ENCODE peak calls at places on chromosome 7, in four cellular contexts. H is H1, X is SK-N-SH, Y is K562. K is an unnamed sample.
A peak's percentile ranks its signal among the peaks of the same experiment; 100 is the strongest.

GRCh38 chr7:98286093-98286525 is 4.6 kb downstream of the BRI3 start:
- DNase-seq in H (no peak), X (peak; percentile 33), Y (peak; percentile 32), K (no peak)

GRCh38 chr7:28865494-28866257 is 92.5 kb downstream of the TRIL start:
- DNase-seq in H (no peak), X (no peak), Y (no peak), K (no peak)

GRCh38 chr7:20244334-20244733 is 27.1 kb upstream of the MACC1 start:
- DNase-seq in H (no peak), X (no peak), Y (no peak), K (no peak)

GRCh38 chr7:35624299-35625186 is 70.4 kb downstream of the HERPUD2 start:
- DNase-seq in H (peak; percentile 29), X (peak; percentile 76), Y (peak; percentile 69), K (peak; percentile 69)

GRCh38 chr7:118312051-118312450 is 87.5 kb downstream of the ANKRD7 start:
- DNase-seq in H (no peak), X (no peak), Y (no peak), K (peak; percentile 3)

GRCh38 chr7:92955081-92955480 is 118.7 kb upstream of the CDK6 start:
- DNase-seq in H (no peak), X (no peak), Y (no peak), K (no peak)

GRCh38 chr7:91949221-91950009 is 8.8 kb downstream of the AKAP9 start:
- DNase-seq in H (no peak), X (no peak), Y (no peak), K (no peak)

GRCh38 chr7:105876964-105877601 is 684 bp upstream of the ATXN7L1 start:
- DNase-seq in H (peak; percentile 27), X (peak; percentile 71), Y (peak; percentile 37), K (peak; percentile 41)

GRCh38 chr7:30335763-30336487 is 51.5 kb downstream of the ZNRF2 start:
- DNase-seq in H (no peak), X (no peak), Y (no peak), K (no peak)

GRCh38 chr7:77536017-77536412 is 1.1 kb upstream of the PTPN12 start:
- DNase-seq in H (no peak), X (no peak), Y (no peak), K (no peak)

GRCh38 chr7:27277628-27278027 is 35.0 kb downstream of the EVX1 start:
- DNase-seq in H (no peak), X (no peak), Y (no peak), K (peak; percentile 61)

GRCh38 chr7:158394936-158395335 is 192.7 kb downstream of the PTPRN2 start:
- DNase-seq in H (peak; percentile 25), X (peak; percentile 97), Y (peak; percentile 89), K (peak; percentile 59)

GRCh38 chr7:134302120-134302519 is 14.6 kb downstream of the SLC35B4 start:
- DNase-seq in H (no peak), X (no peak), Y (no peak), K (no peak)

GRCh38 chr7:19397917-19398316 is 252.7 kb upstream of the FERD3L start:
- DNase-seq in H (no peak), X (no peak), Y (no peak), K (no peak)

GRCh38 chr7:110830778-110831177 is 260.1 kb upstream of the LRRN3 start:
- DNase-seq in H (no peak), X (no peak), Y (no peak), K (no peak)

GRCh38 chr7:26091933-26092332 is 60.1 kb upstream of the NFE2L3 start:
- DNase-seq in H (no peak), X (peak; percentile 37), Y (no peak), K (peak; percentile 63)

GRCh38 chr7:134712196-134712595 is 65.5 kb downstream of the BPGM start:
- DNase-seq in H (no peak), X (no peak), Y (no peak), K (no peak)

DNA sequence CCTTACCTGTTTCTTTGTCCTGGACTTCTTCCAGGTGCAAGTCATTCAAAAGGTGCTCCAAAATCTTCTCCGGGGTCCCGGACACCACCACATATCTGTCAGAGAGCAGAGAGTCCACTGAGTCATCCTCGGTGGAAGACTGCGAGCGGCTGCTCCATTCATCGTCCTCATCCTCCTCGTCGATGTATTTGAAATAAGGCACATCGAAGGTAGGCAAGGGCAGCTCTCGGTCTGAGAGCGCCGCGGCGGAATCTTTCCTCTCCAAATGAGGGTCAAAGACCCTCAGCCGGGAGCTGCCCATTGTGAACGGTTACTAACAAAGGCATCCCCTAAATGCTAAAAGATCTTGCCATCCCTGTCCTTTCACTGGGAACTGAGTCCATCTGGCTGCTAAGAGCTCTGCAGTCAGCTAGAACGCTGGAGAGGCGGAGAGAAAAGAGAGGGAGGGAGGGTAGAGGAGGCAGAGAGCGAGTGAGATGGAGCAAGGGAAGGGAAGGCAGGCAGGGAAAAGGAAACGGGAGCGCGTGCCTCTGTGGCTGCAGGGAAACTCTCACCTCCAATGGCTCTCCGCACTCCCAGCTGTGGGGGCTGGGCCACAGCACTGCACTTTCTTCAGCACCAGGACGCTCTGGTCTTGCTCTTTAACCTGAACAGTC is 163.5 kb downstream of the RAPGEF5 start:
- DNase-seq in H (no peak), X (no peak), Y (no peak), K (no peak)
- TF ChIP-seq JUND in H (peak; percentile 6), X (no peak), Y (no peak), K (no peak)

GRCh38 chr7:2937701-2938513 is 93.8 kb upstream of the GNA12 start:
- DNase-seq in H (no peak), X (no peak), Y (no peak), K (no peak)
- TF ChIP-seq JUND in H (no peak), X (no peak), Y (no peak), K (no peak)

GRCh38 chr7:107236857-107237256 is 68.1 kb downstream of the HBP1 start:
- DNase-seq in H (no peak), X (no peak), Y (no peak), K (no peak)
- TF ChIP-seq JUND in H (no peak), X (peak; percentile 75), Y (no peak), K (no peak)

DNA sequence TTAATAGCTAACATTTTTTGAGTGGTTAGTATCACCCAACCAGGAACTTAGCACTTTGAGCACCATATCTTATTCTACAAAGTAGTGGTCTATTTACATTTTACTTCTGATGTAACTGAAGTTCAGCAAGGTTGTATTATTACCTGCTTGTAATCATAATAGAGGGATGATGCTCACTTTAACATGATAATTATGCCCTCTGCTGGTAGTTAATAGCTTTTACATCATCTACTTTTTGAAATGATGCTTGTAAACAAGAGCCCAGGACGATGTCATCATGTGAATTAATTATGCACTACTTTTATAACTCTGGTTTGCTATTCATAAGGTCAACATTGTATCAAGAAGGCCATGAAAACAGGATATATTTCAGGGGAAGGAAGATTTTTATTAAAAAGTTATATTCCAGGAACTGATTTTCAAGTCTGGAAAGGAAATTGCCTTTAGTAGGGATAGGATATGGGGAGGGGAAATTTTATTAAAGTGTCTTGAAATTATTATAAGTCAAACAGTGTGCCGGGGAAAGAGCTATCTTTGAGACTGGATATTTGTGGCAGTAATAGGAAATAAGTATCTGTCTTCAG is 80.3 kb upstream of the SCIN start:
- DNase-seq in H (no peak), X (peak; percentile 59), Y (peak; percentile 42), K (peak; percentile 60)
- TF ChIP-seq JUND in H (no peak), X (no peak), Y (no peak), K (no peak)

GRCh38 chr7:142519790-142520078 is 229.5 kb upstream of the PRSS1 start:
- DNase-seq in H (no peak), X (no peak), Y (no peak), K (no peak)
- TF ChIP-seq JUND in H (no peak), X (no peak), Y (no peak), K (no peak)

GRCh38 chr7:139995034-139995915 is 67.5 kb downstream of the PARP12 start:
- DNase-seq in H (no peak), X (no peak), Y (no peak), K (no peak)
- TF ChIP-seq JUND in H (no peak), X (no peak), Y (no peak), K (no peak)